ENCODE peak calls at places on chromosomes 1 and 21, in eight cellular contexts. D is breast epithelium, X is PC-9, Z is psoas muscle, O is lower leg skin, A is SK-N-SH, F is bronchial epithelial cell, R is AG04450. J is an unnamed sample.
A peak's percentile ranks its signal among the peaks of the same experiment; 100 is the strongest.

GRCh38 chr1:207067185-207067584 is 14.1 kb downstream of the PFKFB2 start:
- DNase-seq in D (no peak), X (no peak), Z (no peak), O (no peak), A (no peak), F (no peak), R (no peak), J (no peak)

GRCh38 chr1:53110370-53111072 is 31.9 kb downstream of the SLC1A7 start:
- DNase-seq in D (no peak), X (no peak), Z (no peak), O (peak; percentile 91), A (no peak), F (peak; percentile 63), R (no peak), J (no peak)

GRCh38 chr1:99662581-99663208 is 16.8 kb downstream of the PALMD start:
- DNase-seq in D (peak; percentile 85), X (no peak), Z (peak; percentile 88), O (peak; percentile 95), A (no peak), F (peak; percentile 57), R (peak; percentile 42), J (no peak)

GRCh38 chr1:117105003-117105402 is 16.5 kb downstream of the TRIM45 start:
- DNase-seq in D (no peak), X (no peak), Z (no peak), O (no peak), A (no peak), F (no peak), R (peak; percentile 46), J (no peak)

GRCh38 chr1:200493344-200493743 is 83.5 kb upstream of the ZNF281 start:
- DNase-seq in D (no peak), X (no peak), Z (no peak), O (no peak), A (no peak), F (no peak), R (no peak), J (no peak)

GRCh38 chr1:18778437-18778836 is 81.0 kb downstream of the TAS1R2 start:
- DNase-seq in D (no peak), X (no peak), Z (no peak), O (no peak), A (peak; percentile 58), F (no peak), R (no peak), J (no peak)

GRCh38 chr21:45590246-45590725 is 48.0 kb upstream of the SLC19A1 start:
- DNase-seq in D (no peak), X (peak; percentile 8), Z (peak; percentile 69), O (peak; percentile 88), A (peak; percentile 96), F (no peak), R (no peak), J (peak; percentile 71)

GRCh38 chr1:161001537-161001936 is 19.4 kb downstream of the F11R start:
- DNase-seq in D (no peak), X (no peak), Z (no peak), O (no peak), A (no peak), F (no peak), R (no peak), J (no peak)

GRCh38 chr1:93661829-93662474 is 19.7 kb downstream of the BCAR3 start:
- DNase-seq in D (no peak), X (peak; percentile 60), Z (no peak), O (no peak), A (no peak), F (peak; percentile 49), R (peak; percentile 58), J (peak; percentile 13)

GRCh38 chr1:77671836-77672235 is 10.6 kb downstream of the ZZZ3 start:
- DNase-seq in D (no peak), X (no peak), Z (no peak), O (no peak), A (no peak), F (no peak), R (no peak), J (no peak)

GRCh38 chr1:185440877-185441276 is 123.8 kb upstream of the IVNS1ABP start:
- DNase-seq in D (no peak), X (no peak), Z (no peak), O (no peak), A (no peak), F (no peak), R (no peak), J (no peak)

GRCh38 chr1:37793773-37794371 is at the start of gene MANEAL:
- DNase-seq in D (no peak), X (peak; percentile 53), Z (peak; percentile 76), O (no peak), A (peak; percentile 91), F (peak; percentile 20), R (no peak), J (peak; percentile 84)

GRCh38 chr1:23799570-23800395 is 771 bp downstream of the GALE start:
- DNase-seq in D (peak; percentile 79), X (peak; percentile 93), Z (peak; percentile 67), O (peak; percentile 93), A (peak; percentile 82), F (peak; percentile 90), R (no peak), J (peak; percentile 52)

GRCh38 chr1:5415621-5416020 is 576.6 kb downstream of the NPHP4 start:
- DNase-seq in D (no peak), X (no peak), Z (no peak), O (no peak), A (no peak), F (no peak), R (no peak), J (no peak)

GRCh38 chr1:172238969-172239368 is 181.5 kb upstream of the C1orf105 start:
- DNase-seq in D (no peak), X (no peak), Z (no peak), O (no peak), A (no peak), F (no peak), R (no peak), J (no peak)

GRCh38 chr1:52002038-52002917 is 11.8 kb upstream of the RAB3B start:
- DNase-seq in D (peak; percentile 18), X (peak; percentile 67), Z (no peak), O (no peak), A (peak; percentile 79), F (peak; percentile 89), R (peak; percentile 84), J (peak; percentile 92)

GRCh38 chr21:45618287-45618686 is 25.2 kb upstream of the PCBP3 start:
- DNase-seq in D (no peak), X (no peak), Z (no peak), O (peak; percentile 72), A (peak; percentile 41), F (no peak), R (no peak), J (no peak)

GRCh38 chr1:25018878-25019277 is 88.8 kb upstream of the RUNX3 start:
- DNase-seq in D (no peak), X (no peak), Z (no peak), O (no peak), A (no peak), F (no peak), R (no peak), J (no peak)

GRCh38 chr1:25020173-25020840 is 90.2 kb upstream of the RUNX3 start:
- DNase-seq in D (no peak), X (no peak), Z (no peak), O (no peak), A (no peak), F (no peak), R (no peak), J (no peak)

GRCh38 chr1:25019351-25020172 is 89.5 kb upstream of the RUNX3 start:
- DNase-seq in D (no peak), X (no peak), Z (no peak), O (no peak), A (no peak), F (no peak), R (no peak), J (peak; percentile 93)

GRCh38 chr1:25018110-25018470 is 88.0 kb upstream of the RUNX3 start:
- DNase-seq in D (no peak), X (no peak), Z (no peak), O (no peak), A (no peak), F (no peak), R (no peak), J (no peak)

DNA sequence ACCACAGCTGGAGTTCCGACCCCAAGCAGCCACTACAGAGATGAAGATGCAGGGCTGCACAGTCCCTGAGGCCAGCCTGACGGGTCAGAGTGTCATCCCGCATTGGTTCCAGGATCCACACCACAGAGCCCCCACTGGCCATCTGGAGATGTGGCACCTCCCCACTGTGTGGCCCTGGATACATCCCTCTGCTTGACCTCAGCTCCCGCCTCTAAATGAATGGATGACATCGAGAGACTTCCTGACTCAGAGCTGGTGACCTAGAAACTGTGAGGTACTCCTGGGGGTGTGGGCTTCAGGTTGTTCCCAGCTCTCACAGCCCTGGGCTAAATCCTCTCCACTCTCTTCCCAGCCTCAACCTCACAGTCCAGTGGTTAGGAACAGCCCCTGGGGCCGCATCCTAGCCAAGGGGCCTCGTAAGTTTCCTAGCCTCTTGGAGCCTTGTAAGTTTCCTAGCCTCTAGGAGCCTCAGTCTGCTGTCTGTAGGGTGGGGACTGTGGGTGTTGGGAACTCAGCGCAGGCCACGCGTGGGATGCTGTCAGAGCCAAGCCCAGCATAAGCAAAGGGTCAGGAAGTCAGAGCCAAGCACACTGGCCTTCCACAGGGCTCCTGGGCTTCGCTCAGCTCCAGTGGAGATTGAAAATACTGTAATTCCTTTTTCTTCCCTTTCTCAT is 87.5 kb upstream of the RUNX3 start:
- DNase-seq in D (no peak), X (no peak), Z (no peak), O (no peak), A (no peak), F (no peak), R (no peak), J (no peak)
- TF ChIP-seq CTCF in D (no peak), X (no peak), Z (no peak), O (no peak), A (no peak), F (no peak), R (no peak), J (no peak)

GRCh38 chr1:9181990-9182783 is 52.4 kb upstream of the H6PD start:
- DNase-seq in D (no peak), X (peak; percentile 56), Z (no peak), O (no peak), A (peak; percentile 86), F (peak; percentile 55), R (no peak), J (peak; percentile 81)
- H3K4me3 ChIP-seq in D (peak overlapping the region; percentile 89), X (peak overlapping the region; percentile 48), Z (peak overlapping the region; percentile 76), O (peak overlapping the region; percentile 63), A (peak overlapping the region; percentile 75), F (peak overlapping the region; percentile 58), R (peak overlapping the region; percentile 84), J (peak overlapping the region; percentile 95)

GRCh38 chr1:149928388-149928724 is 753 bp upstream of the SF3B4 start:
- DNase-seq in D (no peak), X (no peak), Z (no peak), O (no peak), A (no peak), F (no peak), R (no peak), J (no peak)
- TF ChIP-seq CTCF in D (no peak), X (no peak), Z (no peak), O (no peak), A (no peak), F (no peak), R (no peak), J (no peak)

DNA sequence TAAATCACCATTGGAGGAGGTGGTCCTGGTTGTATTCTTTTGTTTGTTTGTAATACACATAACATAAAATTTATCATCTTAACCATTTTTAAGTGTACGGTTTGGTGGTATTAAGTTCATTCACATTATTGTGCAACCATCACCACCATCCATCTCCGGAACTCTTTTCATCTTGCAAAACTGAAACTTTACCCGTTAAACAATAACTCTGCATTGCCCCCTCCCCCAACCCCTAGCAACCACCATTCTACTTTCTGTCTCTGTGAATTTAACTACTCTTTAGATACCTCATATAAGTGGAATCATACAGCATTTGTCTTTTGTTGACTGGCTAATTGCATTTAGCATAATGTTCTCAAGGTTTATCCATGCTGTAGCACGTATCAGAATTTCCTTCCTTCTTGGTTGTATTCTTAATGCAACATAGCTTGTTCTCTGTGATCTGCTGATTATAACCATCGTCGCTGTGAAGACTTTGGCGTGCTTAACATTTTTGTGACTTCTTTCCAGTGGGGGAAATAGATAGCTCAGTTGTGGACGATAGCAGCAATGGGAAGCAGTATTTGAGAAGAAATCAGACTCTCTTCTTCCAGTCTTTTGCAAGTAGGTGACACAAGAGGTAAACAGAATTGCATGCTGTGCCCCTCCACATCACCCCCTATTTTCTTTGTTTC is 117.5 kb upstream of the HOOK1 start:
- DNase-seq in D (no peak), X (no peak), Z (no peak), O (no peak), A (no peak), F (no peak), R (no peak), J (peak; percentile 54)
- H3K4me3 ChIP-seq in D (no peak overlapping the region), X (no peak overlapping the region), Z (peak overlapping the region; percentile 59), O (no peak overlapping the region), A (no peak overlapping the region), F (no peak overlapping the region), R (no peak overlapping the region), J (no peak overlapping the region)